ENCODE peak calls at places on chromosome 4, in nine cellular contexts. A, G, B, I, K, S, W, C and N are unnamed samples.

GRCh38 chr4:121375262-121375661 is 5.6 kb downstream of the QRFPR start:
- DNase-seq in A (peak; percentile 70), G (peak; percentile 31), B (no peak), I (no peak), K (no peak), S (no peak), W (no peak), C (no peak), N (no peak)

GRCh38 chr4:184280591-184281071 is 63.0 kb upstream of the ENPP6 start:
- DNase-seq in A (no peak), G (no peak), B (no peak), I (no peak), K (peak; percentile 71), S (no peak), W (peak; percentile 13), C (peak; percentile 19), N (peak; percentile 72)

GRCh38 chr4:183314806-183315205 is 5.3 kb downstream of the CLDN22 start:
- DNase-seq in A (no peak), G (no peak), B (no peak), I (no peak), K (no peak), S (no peak), W (no peak), C (no peak), N (no peak)

GRCh38 chr4:101556845-101557244 is 209.5 kb upstream of the PPP3CA start:
- DNase-seq in A (no peak), G (no peak), B (no peak), I (no peak), K (no peak), S (no peak), W (no peak), C (no peak), N (no peak)

GRCh38 chr4:183987987-183988392 is 82.9 kb downstream of the STOX2 start:
- DNase-seq in A (peak; percentile 87), G (peak; percentile 84), B (peak; percentile 68), I (no peak), K (no peak), S (peak; percentile 68), W (no peak), C (peak; percentile 61), N (no peak)

GRCh38 chr4:40548256-40548655 is 81.4 kb downstream of the RBM47 start:
- DNase-seq in A (peak; percentile 41), G (no peak), B (no peak), I (no peak), K (no peak), S (no peak), W (no peak), C (no peak), N (no peak)

GRCh38 chr4:38804654-38805295 is at the start of gene TLR1:
- DNase-seq in A (peak; percentile 81), G (peak; percentile 65), B (no peak), I (no peak), K (peak; percentile 65), S (peak; percentile 18), W (peak; percentile 47), C (no peak), N (peak; percentile 89)

GRCh38 chr4:110962616-110963015 is 339.7 kb upstream of the PITX2 start:
- DNase-seq in A (no peak), G (no peak), B (no peak), I (no peak), K (no peak), S (no peak), W (no peak), C (no peak), N (no peak)

GRCh38 chr4:99090511-99090910 is 1.9 kb upstream of the ADH5 start:
- DNase-seq in A (peak; percentile 46), G (no peak), B (no peak), I (no peak), K (no peak), S (no peak), W (no peak), C (no peak), N (no peak)

GRCh38 chr4:88007304-88008132 is at the start of gene PKD2:
- DNase-seq in A (peak; percentile 83), G (peak; percentile 66), B (peak; percentile 83), I (peak; percentile 93), K (peak; percentile 60), S (peak; percentile 32), W (peak; percentile 78), C (peak; percentile 86), N (peak; percentile 91)

GRCh38 chr4:152605641-152606304 is 69.9 kb upstream of the FBXW7 start:
- DNase-seq in A (peak; percentile 56), G (no peak), B (no peak), I (no peak), K (no peak), S (no peak), W (no peak), C (no peak), N (no peak)

GRCh38 chr4:146439999-146440398 is 81.7 kb downstream of the SLC10A7 start:
- DNase-seq in A (peak; percentile 15), G (no peak), B (no peak), I (no peak), K (no peak), S (no peak), W (no peak), C (no peak), N (no peak)

GRCh38 chr4:89897867-89898266 is 3.2 kb downstream of the MMRN1 start:
- DNase-seq in A (no peak), G (no peak), B (no peak), I (no peak), K (no peak), S (no peak), W (no peak), C (no peak), N (no peak)

GRCh38 chr4:6534618-6535328 is 40.2 kb upstream of the MAN2B2 start:
- DNase-seq in A (no peak), G (no peak), B (no peak), I (no peak), K (no peak), S (no peak), W (no peak), C (no peak), N (no peak)

GRCh38 chr4:75745721-75746199 is 21.4 kb downstream of the USO1 start:
- DNase-seq in A (no peak), G (no peak), B (no peak), I (no peak), K (no peak), S (no peak), W (no peak), C (no peak), N (no peak)

GRCh38 chr4:101201421-101201820 is 145.9 kb downstream of the PPP3CA start:
- DNase-seq in A (no peak), G (no peak), B (no peak), I (no peak), K (no peak), S (no peak), W (no peak), C (no peak), N (no peak)

GRCh38 chr4:122744229-122744628 is 11.7 kb downstream of the BBS12 start:
- DNase-seq in A (peak; percentile 91), G (no peak), B (no peak), I (no peak), K (no peak), S (no peak), W (no peak), C (no peak), N (no peak)

GRCh38 chr4:108345862-108346530 is 177.3 kb upstream of the LEF1 start:
- DNase-seq in A (peak; percentile 46), G (no peak), B (no peak), I (no peak), K (no peak), S (no peak), W (no peak), C (no peak), N (no peak)

GRCh38 chr4:146975535-146975934 is 29.9 kb upstream of the TTC29 start:
- DNase-seq in A (no peak), G (no peak), B (no peak), I (no peak), K (no peak), S (no peak), W (no peak), C (no peak), N (no peak)

GRCh38 chr4:155001229-155001628 is 207.2 kb upstream of the NPY2R start:
- DNase-seq in A (no peak), G (no peak), B (no peak), I (no peak), K (no peak), S (no peak), W (no peak), C (no peak), N (no peak)

GRCh38 chr4:14149469-14150030 is 522.0 kb upstream of the BOD1L1 start:
- DNase-seq in A (peak; percentile 46), G (no peak), B (no peak), I (no peak), K (no peak), S (no peak), W (no peak), C (no peak), N (no peak)

GRCh38 chr4:65538571-65538970 is 131.7 kb downstream of the EPHA5 start:
- DNase-seq in A (peak; percentile 44), G (peak; percentile 42), B (no peak), I (no peak), K (no peak), S (no peak), W (no peak), C (no peak), N (no peak)

GRCh38 chr4:113335771-113336170 is 286.3 kb downstream of the ANK2 start:
- DNase-seq in A (no peak), G (no peak), B (no peak), I (no peak), K (no peak), S (no peak), W (no peak), C (no peak), N (no peak)
- H3K36me3 ChIP-seq in A (peaks cover 3% of the 10 kb centered on the region), G (no peaks in the 10 kb centered on the region), B (no peaks in the 10 kb centered on the region), I (no peaks in the 10 kb centered on the region), K (no peaks in the 10 kb centered on the region), S (no peaks in the 10 kb centered on the region), W (no peaks in the 10 kb centered on the region), C (no peaks in the 10 kb centered on the region), N (no peaks in the 10 kb centered on the region)

GRCh38 chr4:168751263-168752225 is 254.7 kb downstream of the PALLD start:
- DNase-seq in A (peak; percentile 56), G (no peak), B (no peak), I (no peak), K (no peak), S (no peak), W (no peak), C (no peak), N (no peak)
- H3K4me1 ChIP-seq in A (no peaks in the 10 kb centered on the region), G (peaks cover 10% of the 10 kb centered on the region), B (no peaks in the 10 kb centered on the region), I (no peaks in the 10 kb centered on the region), K (no peaks in the 10 kb centered on the region), S (peaks cover 4% of the 10 kb centered on the region), W (no peaks in the 10 kb centered on the region), C (peaks cover 3% of the 10 kb centered on the region), N (no peaks in the 10 kb centered on the region)

GRCh38 chr4:762211-763190 is 56.9 kb downstream of the PCGF3 start:
- DNase-seq in A (peak; percentile 36), G (peak; percentile 23), B (no peak), I (no peak), K (no peak), S (no peak), W (no peak), C (no peak), N (peak; percentile 67)
- H3K36me3 ChIP-seq in A (peaks cover 8% of the 10 kb centered on the region), G (no peaks in the 10 kb centered on the region), B (peaks cover 39% of the 10 kb centered on the region), I (peaks cover 62% of the 10 kb centered on the region), K (peaks cover 31% of the 10 kb centered on the region), S (peaks cover 34% of the 10 kb centered on the region), W (peaks cover 11% of the 10 kb centered on the region), C (peaks cover 35% of the 10 kb centered on the region), N (peaks cover 3% of the 10 kb centered on the region)

DNA sequence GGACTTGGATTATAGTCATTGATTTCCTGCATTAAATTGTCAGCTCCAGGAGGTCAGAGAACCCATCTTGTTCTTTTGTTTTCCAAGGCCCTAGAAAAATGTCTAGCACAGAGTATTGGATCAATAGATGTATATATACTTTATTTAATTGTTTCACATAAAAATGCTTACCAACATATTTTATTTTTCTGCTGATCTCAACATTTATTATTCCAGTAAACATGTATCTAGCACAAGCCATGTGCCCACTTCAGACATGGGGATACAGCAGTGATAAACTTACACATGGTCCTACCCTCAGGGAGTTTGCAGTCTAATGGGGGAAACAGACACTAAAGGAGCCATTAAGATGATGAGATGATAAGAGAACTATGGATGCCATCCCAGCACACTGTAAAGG is 49.1 kb upstream of the TBC1D9 start:
- DNase-seq in A (no peak), G (no peak), B (no peak), I (no peak), K (no peak), S (no peak), W (no peak), C (no peak), N (no peak)
- H3K4me1 ChIP-seq in A (no peaks in the 10 kb centered on the region), G (no peaks in the 10 kb centered on the region), B (no peaks in the 10 kb centered on the region), I (peaks cover 20% of the 10 kb centered on the region), K (no peaks in the 10 kb centered on the region), S (no peaks in the 10 kb centered on the region), W (no peaks in the 10 kb centered on the region), C (no peaks in the 10 kb centered on the region), N (peaks cover 22% of the 10 kb centered on the region)